ENCODE peak calls at places on chromosomes 13 and 19, in ten cellular contexts. V is Calu3, C is fibroblast of mammary gland, H is upper lobe of right lung, Z is Caco-2, A is HFF-Myc, P is stomach, X is gastrocnemius medialis, L is mucosa of descending colon, S is endothelial cell. M is an unnamed sample.

GRCh38 chr13:46738055-46738454 is 58.9 kb downstream of the ESD start:
- DNase-seq in A (no peak), C (no peak), L (no peak), X (no peak), S (no peak), H (no peak), V (no peak), Z (no peak), P (no peak), M (no peak)

GRCh38 chr19:35206379-35206778 is 22.2 kb downstream of the FAM187B start:
- DNase-seq in X (no peak), S (no peak), P (no peak), C (no peak), L (peak; percentile 32), H (no peak), V (no peak), A (no peak), Z (no peak), M (peak; percentile 40)

GRCh38 chr19:42115219-42115618 is 17.0 kb downstream of the POU2F2 start:
- DNase-seq in S (no peak), L (no peak), P (no peak), X (no peak), C (peak; percentile 30), V (no peak), Z (no peak), A (no peak), H (no peak), M (no peak)

GRCh38 chr19:46515879-46516350 is 20.2 kb upstream of the PNMA8B start:
- DNase-seq in S (no peak), L (no peak), A (peak; percentile 27), V (peak; percentile 34), H (no peak), C (peak; percentile 47), X (no peak), P (no peak), Z (peak; percentile 32), M (peak; percentile 56)

GRCh38 chr13:30173301-30173605 is 134.1 kb downstream of the KATNAL1 start:
- DNase-seq in V (no peak), P (no peak), A (no peak), S (no peak), H (no peak), X (no peak), C (no peak), L (no peak), Z (no peak), M (no peak)

GRCh38 chr13:73054712-73055111 is 4.1 kb upstream of the KLF5 start:
- DNase-seq in L (peak; percentile 61), H (no peak), A (no peak), C (no peak), P (no peak), X (no peak), V (no peak), Z (no peak), S (no peak), M (no peak)

GRCh38 chr19:8148410-8149231 is 771 bp downstream of the FBN3 start:
- DNase-seq in P (no peak), Z (peak; percentile 76), X (no peak), C (no peak), H (peak; percentile 73), L (peak; percentile 9), V (peak; percentile 40), S (peak; percentile 52), A (no peak), M (peak; percentile 35)

GRCh38 chr13:95267662-95268369 is 33.4 kb downstream of the ABCC4 start:
- DNase-seq in P (peak; percentile 33), H (no peak), A (peak; percentile 78), L (no peak), Z (peak; percentile 49), V (peak; percentile 50), S (no peak), C (peak; percentile 93), X (no peak), M (no peak)

GRCh38 chr19:23098286-23098685 is 18.5 kb upstream of the ZNF730 start:
- DNase-seq in C (no peak), A (no peak), Z (no peak), V (no peak), P (no peak), L (no peak), H (no peak), X (no peak), S (no peak), M (no peak)

GRCh38 chr19:28468701-28469459 is 744.1 kb downstream of the UQCRFS1 start:
- DNase-seq in A (no peak), X (peak; percentile 7), C (peak; percentile 57), S (no peak), V (peak; percentile 73), Z (peak; percentile 2), H (no peak), L (peak; percentile 75), P (no peak), M (no peak)

GRCh38 chr19:40921005-40921897 is 39.2 kb upstream of the CYP2A7 start:
- DNase-seq in Z (peak; percentile 90), L (peak; percentile 84), S (no peak), C (no peak), A (no peak), V (peak; percentile 72), X (no peak), H (peak; percentile 82), P (peak; percentile 65), M (no peak)

GRCh38 chr19:48565090-48565489 is 13.1 kb downstream of the SULT2B1 start:
- DNase-seq in C (peak; percentile 70), H (no peak), V (peak; percentile 56), X (no peak), P (no peak), S (no peak), L (no peak), Z (peak; percentile 86), A (no peak), M (no peak)

GRCh38 chr13:98978280-98978679 is 416 bp upstream of the DOCK9 start:
- DNase-seq in P (no peak), L (no peak), V (no peak), H (no peak), C (peak; percentile 90), Z (no peak), A (peak; percentile 69), X (no peak), S (no peak), M (no peak)

GRCh38 chr13:97433727-97434416 is at the start of gene RAP2A:
- DNase-seq in C (peak; percentile 86), V (peak; percentile 69), Z (peak; percentile 91), P (peak; percentile 90), H (peak; percentile 94), A (peak; percentile 67), X (peak; percentile 87), S (peak; percentile 93), L (peak; percentile 88), M (peak; percentile 90)
- TF ChIP-seq CTCF in C (no peak), V (no peak), Z (no peak), P (no peak), H (no peak), A (no peak), X (no peak), S (no peak), L (no peak), M (no peak)

DNA sequence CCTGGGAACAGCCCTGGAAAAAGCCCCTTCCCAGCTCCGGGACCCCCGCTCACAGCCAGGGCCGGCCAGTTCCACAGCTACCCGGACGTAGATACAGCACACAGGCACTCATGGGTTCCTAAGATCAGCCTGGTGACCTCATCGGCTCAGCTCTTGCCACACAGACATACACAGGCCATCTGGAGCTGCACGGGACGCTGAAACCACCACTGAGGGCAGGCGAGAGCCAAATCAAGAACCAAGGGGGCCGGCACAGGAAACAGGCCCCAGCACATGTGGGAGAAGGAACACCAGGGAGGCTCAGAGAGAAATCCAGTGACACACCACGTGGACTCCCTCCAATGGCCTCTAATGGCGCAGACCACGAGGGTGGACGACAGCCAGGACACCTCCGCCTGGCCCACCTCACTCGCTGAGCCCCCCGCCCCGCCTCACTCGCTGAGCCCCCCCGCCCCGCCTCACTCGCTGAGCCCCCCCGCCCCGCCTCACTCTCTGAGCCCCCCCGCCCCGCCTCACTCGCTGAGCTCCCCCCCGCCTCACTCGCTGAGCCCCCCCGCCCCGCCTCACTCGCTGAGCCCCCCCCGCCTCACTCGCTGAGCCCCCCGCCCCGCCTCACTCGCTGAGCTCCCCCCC is 69.7 kb upstream of the C13orf46 start:
- DNase-seq in S (peak; percentile 55), C (peak; percentile 99), X (peak; percentile 71), A (peak; percentile 79), V (no peak), H (peak; percentile 79), Z (no peak), L (peak; percentile 57), P (peak; percentile 45), M (peak; percentile 76)
- TF ChIP-seq CTCF in S (no peak), C (peak; percentile 36), X (peak; percentile 49), A (no peak), V (no peak), H (peak; percentile 19), Z (no peak), L (no peak), P (no peak), M (no peak)

GRCh38 chr19:53365134-53365898 is at the start of gene ZNF525:
- DNase-seq in V (peak; percentile 96), L (peak; percentile 97), Z (peak; percentile 90), A (peak; percentile 3), S (peak; percentile 80), C (peak; percentile 52), P (peak; percentile 97), X (peak; percentile 57), H (peak; percentile 97), M (peak; percentile 96)
- TF ChIP-seq CTCF in V (peak; percentile 30), L (peak; percentile 47), Z (no peak), A (no peak), S (peak; percentile 55), C (peak; percentile 7), P (no peak), X (peak; percentile 28), H (peak; percentile 25), M (no peak)

GRCh38 chr13:70729369-70729768 is 621.1 kb upstream of the KLHL1 start:
- DNase-seq in S (no peak), C (no peak), A (no peak), L (no peak), V (no peak), H (no peak), P (no peak), Z (no peak), X (no peak), M (no peak)

GRCh38 chr13:70723732-70724131 is 615.5 kb upstream of the KLHL1 start:
- DNase-seq in C (no peak), S (no peak), V (no peak), H (no peak), A (no peak), X (no peak), P (no peak), Z (no peak), L (no peak), M (no peak)
- TF ChIP-seq CTCF in C (no peak), S (peak; percentile 13), V (no peak), H (no peak), A (no peak), X (no peak), P (no peak), Z (peak; percentile 11), L (no peak), M (no peak)

DNA sequence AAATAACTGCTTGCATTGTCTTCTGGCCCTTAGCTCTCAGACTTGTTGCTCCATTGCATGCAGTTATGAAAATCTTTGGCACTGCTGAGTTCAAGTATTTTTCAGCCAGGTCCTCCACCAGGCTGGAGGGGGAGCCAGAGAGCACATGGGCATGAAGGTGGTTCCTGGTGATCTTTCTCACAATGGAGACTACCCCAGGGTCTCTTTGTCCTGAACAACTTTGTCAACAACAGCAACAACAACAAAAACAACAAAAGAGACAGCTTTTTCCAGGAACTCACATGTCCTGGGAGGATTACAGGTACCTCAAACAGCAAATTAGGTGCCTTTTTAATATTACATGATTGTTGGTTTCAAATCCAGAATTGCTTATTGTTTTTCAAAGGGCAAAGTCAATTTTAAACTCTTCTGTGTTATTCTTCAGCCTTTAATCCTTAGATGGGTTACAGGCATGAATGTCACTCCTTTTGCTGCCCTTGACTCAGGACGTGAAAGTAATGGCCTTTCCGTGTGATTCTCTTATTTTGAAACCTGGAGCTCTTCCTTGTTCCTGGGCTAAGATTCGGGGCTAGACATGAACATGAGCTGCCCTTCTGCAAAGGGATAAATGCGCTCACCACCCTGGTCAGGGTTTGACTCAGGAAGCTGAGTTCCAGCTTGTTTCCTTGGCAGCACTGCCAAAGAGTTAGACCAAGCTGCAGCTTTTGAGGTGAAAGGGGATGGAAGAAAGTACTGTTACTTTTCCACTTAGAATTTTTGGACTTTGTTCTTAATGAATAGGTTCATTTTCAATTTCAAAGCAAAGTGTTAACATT is 1.8 kb downstream of the RGCC start:
- DNase-seq in A (no peak), S (peak; percentile 27), P (peak; percentile 46), H (peak; percentile 70), Z (peak; percentile 79), V (peak; percentile 65), L (peak; percentile 67), X (no peak), C (peak; percentile 72), M (peak; percentile 80)
- TF ChIP-seq CTCF in A (peak; percentile 78), S (peak; percentile 59), P (no peak), H (peak; percentile 77), Z (peak; percentile 85), V (peak; percentile 68), L (peak; percentile 39), X (peak; percentile 67), C (peak; percentile 86), M (peak; percentile 80)

M was measured in GM20000.